ENCODE peak calls at places on chromosomes 6 and 20, in five cellular contexts. One of them, this sample, is unnamed.
A peak's percentile ranks its signal among the peaks of the same experiment; 100 is the strongest.

GRCh38 chr6:133301739-133302138 is 60.6 kb downstream of the EYA4 start:
- DNase-seq in CD8-positive, alpha-beta T cell: no peak
- DNase-seq in RPMI8226: no peak
- DNase-seq in hippocampal formation: no peak
- DNase-seq in GM10248: no peak
- DNase-seq in this sample: no peak

GRCh38 chr20:50727792-50728485 is 3.4 kb upstream of the PARD6B start:
- DNase-seq in GM10248: no peak
- DNase-seq in hippocampal formation: no peak
- DNase-seq in RPMI8226: no peak
- DNase-seq in CD8-positive, alpha-beta T cell: no peak
- DNase-seq in this sample: no peak

GRCh38 chr6:119148825-119149525 is 70.5 kb upstream of the FAM184A start:
- DNase-seq in CD8-positive, alpha-beta T cell: no peak
- DNase-seq in hippocampal formation: no peak
- DNase-seq in GM10248: no peak
- DNase-seq in RPMI8226: no peak
- DNase-seq in this sample: no peak

GRCh38 chr6:72966628-72967280 is 258.5 kb downstream of the KHDC1L start:
- DNase-seq in CD8-positive, alpha-beta T cell: no peak
- DNase-seq in GM10248: no peak
- DNase-seq in hippocampal formation: no peak
- DNase-seq in RPMI8226: no peak
- DNase-seq in this sample: no peak

GRCh38 chr6:34745277-34746103 is 11.8 kb upstream of the SNRPC start:
- DNase-seq in GM10248: no peak
- DNase-seq in hippocampal formation: no peak
- DNase-seq in CD8-positive, alpha-beta T cell: no peak
- DNase-seq in RPMI8226: no peak
- DNase-seq in this sample: no peak

GRCh38 chr6:47000842-47001241 is 41.3 kb downstream of the ADGRF1 start:
- DNase-seq in CD8-positive, alpha-beta T cell: no peak
- DNase-seq in GM10248: no peak
- DNase-seq in hippocampal formation: no peak
- DNase-seq in RPMI8226: no peak
- DNase-seq in this sample: no peak

GRCh38 chr6:45477785-45478184 is 100.1 kb upstream of the SUPT3H start:
- DNase-seq in CD8-positive, alpha-beta T cell: no peak
- DNase-seq in RPMI8226: peak; percentile 58
- DNase-seq in GM10248: no peak
- DNase-seq in hippocampal formation: no peak
- DNase-seq in this sample: no peak

GRCh38 chr20:1465470-1466210 is 1.0 kb downstream of the NSFL1C start:
- DNase-seq in hippocampal formation: no peak
- DNase-seq in CD8-positive, alpha-beta T cell: no peak
- DNase-seq in GM10248: no peak
- DNase-seq in RPMI8226: no peak
- DNase-seq in this sample: no peak

GRCh38 chr6:142510217-142510616 is 208.4 kb downstream of the ADGRG6 start:
- DNase-seq in hippocampal formation: no peak
- DNase-seq in CD8-positive, alpha-beta T cell: no peak
- DNase-seq in GM10248: no peak
- DNase-seq in RPMI8226: no peak
- DNase-seq in this sample: no peak

GRCh38 chr6:142531727-142532126 is 229.9 kb downstream of the ADGRG6 start:
- DNase-seq in CD8-positive, alpha-beta T cell: no peak
- DNase-seq in hippocampal formation: no peak
- DNase-seq in GM10248: no peak
- DNase-seq in RPMI8226: no peak
- DNase-seq in this sample: no peak

GRCh38 chr6:149830731-149831379 is 33.3 kb downstream of the LRP11 start:
- DNase-seq in CD8-positive, alpha-beta T cell: no peak
- DNase-seq in hippocampal formation: no peak
- DNase-seq in RPMI8226: no peak
- DNase-seq in GM10248: no peak
- DNase-seq in this sample: no peak

GRCh38 chr6:31208506-31208905 is 38.0 kb upstream of the POU5F1 start:
- DNase-seq in RPMI8226: no peak
- DNase-seq in hippocampal formation: no peak
- DNase-seq in CD8-positive, alpha-beta T cell: no peak
- DNase-seq in GM10248: no peak
- DNase-seq in this sample: no peak

GRCh38 chr6:159919011-159919511 is 28.3 kb downstream of the MAS1 start:
- DNase-seq in GM10248: no peak
- DNase-seq in hippocampal formation: no peak
- DNase-seq in RPMI8226: no peak
- DNase-seq in CD8-positive, alpha-beta T cell: no peak
- DNase-seq in this sample: no peak

GRCh38 chr20:64157878-64158277 is 6.4 kb upstream of the MYT1 start:
- DNase-seq in GM10248: no peak
- DNase-seq in hippocampal formation: no peak
- DNase-seq in RPMI8226: no peak
- DNase-seq in CD8-positive, alpha-beta T cell: no peak
- DNase-seq in this sample: no peak

GRCh38 chr20:407097-407952 is 774 bp upstream of the RBCK1 start:
- DNase-seq in hippocampal formation: peak; percentile 83
- DNase-seq in GM10248: peak; percentile 92
- DNase-seq in RPMI8226: peak; percentile 82
- DNase-seq in CD8-positive, alpha-beta T cell: peak; percentile 55
- DNase-seq in this sample: peak; percentile 60

GRCh38 chr20:59783020-59784010 is 150.1 kb downstream of the SYCP2 start:
- DNase-seq in CD8-positive, alpha-beta T cell: no peak
- DNase-seq in RPMI8226: peak; percentile 57
- DNase-seq in GM10248: peak; percentile 82
- DNase-seq in hippocampal formation: peak; percentile 53
- DNase-seq in this sample: peak; percentile 59

GRCh38 chr6:105874835-105875626 is 211.1 kb upstream of the PRDM1 start:
- DNase-seq in hippocampal formation: no peak
- DNase-seq in RPMI8226: no peak
- DNase-seq in GM10248: no peak
- DNase-seq in CD8-positive, alpha-beta T cell: no peak
- DNase-seq in this sample: no peak

GRCh38 chr6:135722182-135722581 is 129.3 kb upstream of the PDE7B start:
- DNase-seq in CD8-positive, alpha-beta T cell: no peak
- DNase-seq in hippocampal formation: no peak
- DNase-seq in GM10248: no peak
- DNase-seq in RPMI8226: no peak
- DNase-seq in this sample: no peak

GRCh38 chr6:25250878-25251277 is 28.3 kb upstream of the CARMIL1 start:
- DNase-seq in GM10248: peak; percentile 29
- DNase-seq in RPMI8226: peak; percentile 51
- DNase-seq in hippocampal formation: no peak
- DNase-seq in CD8-positive, alpha-beta T cell: no peak
- DNase-seq in this sample: no peak

This sample was measured in germinal center.